ENCODE peak calls at places on chromosomes 4 and X, in five cellular contexts. J is progenitor cell of endocrine pancreas, E is tibial artery, R is fibroblast of mammary gland, F is fibroblast of villous mesenchyme. S is an unnamed sample.

GRCh38 chr4:148770848-148771247 is 328.6 kb upstream of the NR3C2 start:
- DNase-seq in J (no peak), E (no peak), R (peak), F (no peak), S (no peak)

GRCh38 chr4:151901631-151902030 is 140.8 kb upstream of the GATB start:
- DNase-seq in J (no peak), E (no peak), R (no peak), F (no peak), S (no peak)

GRCh38 chr4:8039290-8039689 is 99.6 kb upstream of the AFAP1 start:
- DNase-seq in J (no peak), E (no peak), R (no peak), F (no peak), S (no peak)

GRCh38 chr4:87525636-87526035 is 3.5 kb downstream of the SPARCL1 start:
- DNase-seq in J (no peak), E (no peak), R (peak), F (peak), S (no peak)

GRCh38 chrX:131058136-131058868 is at the start of gene ARHGAP36:
- DNase-seq in J (no peak), E (no peak), R (no peak), F (no peak), S (no peak)

GRCh38 chrX:101416691-101417090 is 8.7 kb downstream of the HNRNPH2 start:
- DNase-seq in J (no peak), E (no peak), R (no peak), F (peak), S (no peak)

GRCh38 chr4:153211986-153212720 is 7.9 kb downstream of the TRIM2 start:
- DNase-seq in J (no peak), E (no peak), R (peak), F (peak), S (no peak)

GRCh38 chr4:244471-244870 is 60.8 kb downstream of the ZNF732 start:
- DNase-seq in J (no peak), E (no peak), R (peak), F (peak), S (no peak)

GRCh38 chrX:66731398-66731797 is 92.5 kb upstream of the EDA2R start:
- DNase-seq in J (no peak), E (no peak), R (peak), F (peak), S (no peak)

GRCh38 chr4:673349-674091 is 556 bp downstream of the ATP5ME start:
- DNase-seq in J (no peak), E (no peak), R (no peak), F (no peak), S (no peak)

GRCh38 chr4:7985891-7986441 is 46.3 kb upstream of the AFAP1 start:
- DNase-seq in J (no peak), E (no peak), R (peak), F (peak), S (no peak)

GRCh38 chr4:142045996-142046395 is 409.6 kb downstream of the IL15 start:
- DNase-seq in J (no peak), E (no peak), R (no peak), F (no peak), S (no peak)

GRCh38 chr4:110493521-110493920 is 17.6 kb downstream of the ENPEP start:
- DNase-seq in J (no peak), E (no peak), R (no peak), F (no peak), S (no peak)

GRCh38 chr4:142353149-142353738 is 492.9 kb downstream of the INPP4B start:
- DNase-seq in J (no peak), E (no peak), R (peak), F (peak), S (no peak)

GRCh38 chr4:146192060-146192459 is 16.5 kb downstream of the LSM6 start:
- DNase-seq in J (no peak), E (no peak), R (peak), F (peak), S (no peak)

GRCh38 chr4:59388359-59388758 is 1811.8 kb upstream of the ADGRL3 start:
- DNase-seq in J (no peak), E (no peak), R (no peak), F (no peak), S (no peak)

DNA sequence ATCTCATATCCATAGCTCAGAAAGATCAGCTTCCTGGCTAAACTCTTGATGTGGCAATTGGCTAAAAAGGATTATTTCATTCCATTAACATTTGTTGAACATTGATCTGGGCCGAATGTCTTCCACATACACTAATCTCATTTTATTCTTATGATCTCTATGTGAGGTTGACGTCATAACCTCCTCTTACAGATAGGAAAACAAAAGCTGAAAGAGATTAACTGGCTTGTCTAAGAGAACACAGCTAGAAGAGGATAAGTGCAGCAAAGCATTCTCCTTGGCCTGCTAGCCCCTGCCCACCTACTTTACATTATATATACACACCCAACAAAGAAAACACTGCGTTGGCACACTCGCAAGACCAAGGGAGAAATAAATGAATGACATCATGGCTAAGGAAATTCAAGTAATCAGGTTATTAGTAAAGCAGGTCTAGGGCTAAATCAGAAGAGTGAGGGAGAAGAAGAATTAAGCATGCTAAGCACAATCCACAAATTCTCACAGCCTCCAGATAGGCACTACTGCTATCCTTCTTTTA is 138.4 kb downstream of the PARM1 start:
- DNase-seq in J (no peak), E (no peak), R (no peak), F (no peak), S (no peak)
- TF ChIP-seq CTCF in J (no peak), E (no peak), R (no peak), F (no peak), S (no peak)

GRCh38 chr4:3401436-3402171 is 40.2 kb upstream of the HGFAC start:
- DNase-seq in J (no peak), E (no peak), R (no peak), F (peak), S (no peak)

GRCh38 chr4:3402409-3403103 is 39.2 kb upstream of the HGFAC start:
- DNase-seq in J (no peak), E (peak), R (peak), F (peak), S (no peak)

GRCh38 chr4:3397128-3397527 is 44.6 kb upstream of the HGFAC start:
- DNase-seq in J (no peak), E (no peak), R (no peak), F (no peak), S (no peak)

GRCh38 chr4:3396611-3397010 is 45.2 kb upstream of the HGFAC start:
- DNase-seq in J (no peak), E (no peak), R (no peak), F (no peak), S (no peak)

GRCh38 chr4:3399277-3400194 is 42.2 kb upstream of the HGFAC start:
- DNase-seq in J (no peak), E (peak), R (peak), F (no peak), S (no peak)
- TF ChIP-seq CTCF in J (no peak), E (peak), R (peak), F (no peak), S (no peak)

GRCh38 chrX:25432396-25432795 is 416.6 kb upstream of the ARX start:
- DNase-seq in J (no peak), E (no peak), R (no peak), F (no peak), S (no peak)

GRCh38 chrX:25433307-25433706 is 417.5 kb upstream of the ARX start:
- DNase-seq in J (no peak), E (no peak), R (no peak), F (no peak), S (no peak)

DNA sequence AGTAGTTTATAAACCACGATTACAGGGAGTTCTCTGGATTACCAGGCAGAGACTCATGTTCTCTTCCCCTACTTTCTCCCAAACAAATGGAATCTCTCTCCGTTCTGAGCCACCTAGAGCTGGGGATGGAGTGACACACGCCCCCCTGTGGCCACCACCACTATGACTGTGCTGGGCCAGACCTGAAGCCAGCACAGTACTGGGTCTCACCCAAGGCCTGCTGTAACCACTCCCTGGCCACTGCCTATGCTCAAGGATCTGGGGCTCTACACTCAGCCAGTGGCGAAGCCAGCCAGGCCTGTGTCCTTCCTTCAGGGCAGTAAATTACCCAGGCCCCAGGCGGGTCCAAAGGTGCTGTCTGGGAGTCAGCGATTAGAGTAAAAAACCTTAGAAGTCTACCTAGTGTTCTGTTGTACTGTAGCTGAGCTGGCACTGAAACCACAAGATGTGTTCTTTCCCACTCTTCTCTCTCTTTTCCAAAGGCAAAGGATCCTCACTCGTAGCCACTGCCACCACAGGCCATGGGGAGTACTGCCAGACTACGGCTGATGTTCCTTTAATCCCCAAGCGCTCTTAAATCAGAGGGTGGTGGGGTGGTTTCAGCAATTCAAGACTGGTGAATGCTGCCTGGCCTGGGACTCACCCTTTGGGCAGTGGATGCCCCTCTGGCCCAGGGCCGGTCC is 412.2 kb upstream of the ARX start:
- DNase-seq in J (no peak), E (no peak), R (no peak), F (no peak), S (no peak)
- TF ChIP-seq CTCF in J (peak), E (no peak), R (no peak), F (no peak), S (no peak)

GRCh38 chrX:106036716-106037115 is 1.8 kb downstream of the SERPINA7 start:
- DNase-seq in J (no peak), E (no peak), R (no peak), F (no peak), S (no peak)

GRCh38 chrX:106037835-106038473 is 573 bp downstream of the SERPINA7 start:
- DNase-seq in J (no peak), E (no peak), R (no peak), F (no peak), S (no peak)

GRCh38 chrX:106038625-106039024 is at the start of gene SERPINA7:
- DNase-seq in J (no peak), E (no peak), R (no peak), F (no peak), S (no peak)

GRCh38 chrX:106042296-106042695 is 3.8 kb upstream of the SERPINA7 start:
- DNase-seq in J (no peak), E (no peak), R (no peak), F (no peak), S (no peak)

DNA sequence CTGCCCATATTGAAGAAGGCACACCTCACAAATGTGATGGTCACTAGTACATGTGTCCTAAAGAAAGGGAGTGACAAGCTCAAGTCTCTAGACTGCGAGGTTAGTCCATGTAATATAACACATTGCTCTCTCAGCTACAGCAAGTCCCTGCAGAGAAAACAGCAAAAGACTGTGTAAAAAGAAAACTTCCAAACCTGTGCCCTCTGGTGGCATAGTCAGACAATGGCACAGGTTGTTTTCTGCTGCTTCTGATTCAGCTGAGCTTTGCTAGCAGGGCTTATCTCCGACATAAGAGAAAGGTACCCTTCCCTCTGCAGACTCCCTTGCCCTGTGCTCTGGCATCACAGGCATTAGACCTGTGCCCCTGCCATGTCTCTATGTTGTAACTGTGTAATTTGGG is 1.4 kb upstream of the SERPINA7 start:
- DNase-seq in J (no peak), E (no peak), R (peak), F (no peak), S (no peak)
- TF ChIP-seq CTCF in J (peak), E (no peak), R (peak), F (peak), S (no peak)

GRCh38 chr4:5374577-5374976 is 323.3 kb downstream of the STK32B start:
- DNase-seq in J (no peak), E (no peak), R (no peak), F (no peak), S (no peak)

GRCh38 chr4:5381981-5382441 is 326.3 kb downstream of the EVC2 start:
- DNase-seq in J (no peak), E (peak), R (peak), F (peak), S (no peak)

GRCh38 chr4:5376015-5376414 is 324.7 kb downstream of the STK32B start:
- DNase-seq in J (no peak), E (no peak), R (no peak), F (no peak), S (no peak)

GRCh38 chr4:5374994-5375393 is 323.7 kb downstream of the STK32B start:
- DNase-seq in J (no peak), E (no peak), R (no peak), F (no peak), S (no peak)

GRCh38 chr4:5378002-5378401 is 326.7 kb downstream of the STK32B start:
- DNase-seq in J (no peak), E (no peak), R (peak), F (peak), S (no peak)
- TF ChIP-seq CTCF in J (no peak), E (no peak), R (peak), F (peak), S (no peak)

GRCh38 chr4:4338201-4338600 is 48.1 kb downstream of the ZBTB49 start:
- DNase-seq in J (no peak), E (no peak), R (no peak), F (no peak), S (no peak)

GRCh38 chr4:4332529-4332928 is 42.5 kb downstream of the ZBTB49 start:
- DNase-seq in J (no peak), E (no peak), R (no peak), F (no peak), S (no peak)

GRCh38 chr4:4333265-4333706 is 43.2 kb downstream of the ZBTB49 start:
- DNase-seq in J (no peak), E (no peak), R (peak), F (peak), S (no peak)

GRCh38 chr4:4338632-4339031 is 48.3 kb upstream of the NSG1 start:
- DNase-seq in J (no peak), E (no peak), R (no peak), F (no peak), S (no peak)

GRCh38 chr4:4334798-4335520 is 44.9 kb downstream of the ZBTB49 start:
- DNase-seq in J (peak), E (no peak), R (peak), F (peak), S (no peak)
- TF ChIP-seq CTCF in J (peak), E (peak), R (peak), F (peak), S (no peak)

DNA sequence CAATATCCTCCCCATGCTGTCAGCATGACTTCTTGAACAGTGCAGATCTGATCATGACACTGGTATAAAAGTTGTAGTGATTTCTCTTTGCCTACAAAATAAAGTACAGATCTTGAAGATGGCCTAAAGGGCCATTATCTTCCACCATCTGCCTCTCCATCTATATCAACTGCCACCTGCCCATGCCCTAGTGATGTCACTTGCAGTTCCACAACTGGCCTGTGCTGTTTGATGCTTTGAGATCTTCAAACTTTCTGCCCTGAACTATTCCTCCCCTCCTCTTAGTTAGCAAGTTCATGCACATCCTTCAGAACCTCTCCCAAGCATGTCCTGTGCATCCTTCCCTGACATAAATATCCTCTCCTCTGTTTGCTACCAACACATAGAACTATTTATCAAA is 217.0 kb downstream of the SOWAHB start:
- DNase-seq in J (no peak), E (no peak), R (no peak), F (no peak), S (no peak)
- TF ChIP-seq CTCF in J (no peak), E (no peak), R (no peak), F (no peak), S (no peak)

GRCh38 chrX:118615141-118615540 is 112.3 kb upstream of the IL13RA1 start:
- DNase-seq in J (no peak), E (no peak), R (no peak), F (peak), S (no peak)
- TF ChIP-seq CTCF in J (no peak), E (no peak), R (no peak), F (no peak), S (no peak)

GRCh38 chr4:41256131-41256739 is 493 bp upstream of the UCHL1 start:
- DNase-seq in J (no peak), E (no peak), R (no peak), F (peak), S (no peak)
- TF ChIP-seq CTCF in J (no peak), E (no peak), R (no peak), F (no peak), S (no peak)

S was measured in omental fat pad.